ENCODE peak calls at places on chromosome 19, in ten cellular contexts. T is A549, X is prostate gland, N is breast epithelium, J is heart left ventricle, K is uterus, F is IMR-90, O is thyroid gland, E is ovary, U is stomach. G is an unnamed sample.

GRCh38 chr19:38346837-38347236 is 11.2 kb downstream of the CATSPERG start:
- DNase-seq in T (no peak), X (no peak), N (no peak), J (no peak), K (no peak), F (no peak), O (no peak), E (no peak), U (no peak), G (no peak)

GRCh38 chr19:40442328-40443130 is 1.6 kb downstream of the SERTAD3 start:
- DNase-seq in T (no peak), X (no peak), N (no peak), J (no peak), K (no peak), F (no peak), O (peak), E (no peak), U (no peak), G (no peak)

GRCh38 chr19:55703790-55704215 is 28.8 kb downstream of the EPN1 start:
- DNase-seq in T (no peak), X (no peak), N (no peak), J (no peak), K (no peak), F (no peak), O (peak), E (peak), U (peak), G (peak)

GRCh38 chr19:39372047-39372802 is 18.7 kb downstream of the PAF1 start:
- DNase-seq in T (no peak), X (peak), N (peak), J (peak), K (peak), F (peak), O (peak), E (peak), U (peak), G (peak)

GRCh38 chr19:54325194-54325621 is 12.2 kb upstream of the LILRA5 start:
- DNase-seq in T (peak), X (no peak), N (no peak), J (no peak), K (no peak), F (peak), O (no peak), E (no peak), U (no peak), G (peak)

GRCh38 chr19:7783991-7784421 is 21.0 kb downstream of the CLEC4M start:
- DNase-seq in T (peak), X (no peak), N (no peak), J (peak), K (no peak), F (peak), O (no peak), E (no peak), U (no peak), G (peak)

GRCh38 chr19:824885-825284 is 2.8 kb upstream of the AZU1 start:
- DNase-seq in T (no peak), X (no peak), N (no peak), J (no peak), K (no peak), F (no peak), O (no peak), E (no peak), U (no peak), G (no peak)

GRCh38 chr19:49761625-49762311 is 1.3 kb downstream of the TSKS start:
- DNase-seq in T (no peak), X (no peak), N (no peak), J (peak), K (peak), F (peak), O (no peak), E (peak), U (no peak), G (no peak)

GRCh38 chr19:43532571-43532961 is 422 bp upstream of the ZNF575 start:
- DNase-seq in T (peak), X (peak), N (peak), J (peak), K (peak), F (no peak), O (no peak), E (peak), U (peak), G (peak)

GRCh38 chr19:2077833-2078619 is 18.1 kb downstream of the MOB3A start:
- DNase-seq in T (no peak), X (no peak), N (no peak), J (no peak), K (no peak), F (no peak), O (no peak), E (no peak), U (no peak), G (no peak)

GRCh38 chr19:2081873-2082810 is 14.0 kb downstream of the MOB3A start:
- DNase-seq in T (no peak), X (no peak), N (no peak), J (no peak), K (no peak), F (no peak), O (no peak), E (no peak), U (peak), G (no peak)

GRCh38 chr19:2079076-2079864 is 16.9 kb downstream of the MOB3A start:
- DNase-seq in T (no peak), X (no peak), N (no peak), J (no peak), K (no peak), F (no peak), O (no peak), E (no peak), U (no peak), G (no peak)

GRCh38 chr19:2079865-2080301 is 16.2 kb downstream of the MOB3A start:
- DNase-seq in T (no peak), X (no peak), N (no peak), J (no peak), K (no peak), F (no peak), O (no peak), E (no peak), U (no peak), G (no peak)

GRCh38 chr19:2080336-2080988 is 15.7 kb downstream of the MOB3A start:
- DNase-seq in T (no peak), X (no peak), N (no peak), J (no peak), K (no peak), F (no peak), O (no peak), E (no peak), U (no peak), G (no peak)
- TF ChIP-seq POLR2A in T (no peak), X (no peak), N (no peak), J (no peak), K (no peak), F (no peak), O (no peak), E (no peak), U (no peak), G (no peak)

DNA sequence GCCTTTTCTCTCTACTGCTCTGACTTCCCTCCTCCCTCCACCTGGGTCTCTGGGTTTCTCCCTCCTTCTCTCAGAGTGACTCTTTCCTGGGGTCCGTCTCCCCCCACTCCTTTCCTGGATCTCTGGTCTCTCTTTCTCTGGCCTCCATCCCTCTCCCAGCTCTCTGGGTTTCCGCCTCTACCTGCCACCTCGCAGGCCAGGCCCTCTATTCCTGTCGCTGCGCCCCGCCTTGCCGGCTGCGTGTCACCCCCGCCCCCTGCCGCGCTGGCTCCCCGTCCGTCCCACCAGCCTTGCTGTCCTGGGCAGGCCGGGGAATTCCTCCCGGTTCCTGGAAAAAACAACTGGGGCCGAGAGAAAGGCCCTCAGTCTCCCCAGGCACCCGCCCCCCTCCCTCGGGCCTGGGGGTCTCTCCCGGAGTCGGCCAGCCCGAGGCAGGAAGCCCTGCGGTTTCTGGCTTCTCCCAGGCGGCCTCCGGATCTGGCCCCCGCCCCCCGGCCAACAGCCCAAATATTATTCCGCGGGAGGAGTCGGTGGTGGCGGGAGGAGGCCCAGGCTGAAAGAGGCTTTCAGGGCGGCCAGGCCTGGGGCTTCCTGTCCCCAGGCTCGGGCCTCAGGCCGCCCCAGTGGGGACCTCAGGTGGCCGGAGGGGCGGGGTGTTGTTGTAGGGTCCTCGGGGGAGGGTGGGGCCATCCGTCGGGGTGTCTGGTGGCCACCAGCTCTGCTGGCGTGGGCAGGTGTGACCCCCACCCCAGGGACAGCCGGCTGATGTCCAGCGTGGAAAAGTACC is 9.3 kb downstream of the IRF2BP1 start:
- DNase-seq in T (no peak), X (peak), N (peak), J (peak), K (no peak), F (peak), O (peak), E (no peak), U (peak), G (no peak)
- TF ChIP-seq POLR2A in T (no peak), X (peak), N (no peak), J (no peak), K (no peak), F (no peak), O (no peak), E (no peak), U (no peak), G (no peak)

GRCh38 chr19:4525563-4526002 is 7.3 kb upstream of the PLIN4 start:
- DNase-seq in T (no peak), X (no peak), N (no peak), J (no peak), K (no peak), F (no peak), O (no peak), E (no peak), U (no peak), G (no peak)
- TF ChIP-seq POLR2A in T (no peak), X (no peak), N (no peak), J (no peak), K (no peak), F (no peak), O (no peak), E (no peak), U (no peak), G (no peak)

DNA sequence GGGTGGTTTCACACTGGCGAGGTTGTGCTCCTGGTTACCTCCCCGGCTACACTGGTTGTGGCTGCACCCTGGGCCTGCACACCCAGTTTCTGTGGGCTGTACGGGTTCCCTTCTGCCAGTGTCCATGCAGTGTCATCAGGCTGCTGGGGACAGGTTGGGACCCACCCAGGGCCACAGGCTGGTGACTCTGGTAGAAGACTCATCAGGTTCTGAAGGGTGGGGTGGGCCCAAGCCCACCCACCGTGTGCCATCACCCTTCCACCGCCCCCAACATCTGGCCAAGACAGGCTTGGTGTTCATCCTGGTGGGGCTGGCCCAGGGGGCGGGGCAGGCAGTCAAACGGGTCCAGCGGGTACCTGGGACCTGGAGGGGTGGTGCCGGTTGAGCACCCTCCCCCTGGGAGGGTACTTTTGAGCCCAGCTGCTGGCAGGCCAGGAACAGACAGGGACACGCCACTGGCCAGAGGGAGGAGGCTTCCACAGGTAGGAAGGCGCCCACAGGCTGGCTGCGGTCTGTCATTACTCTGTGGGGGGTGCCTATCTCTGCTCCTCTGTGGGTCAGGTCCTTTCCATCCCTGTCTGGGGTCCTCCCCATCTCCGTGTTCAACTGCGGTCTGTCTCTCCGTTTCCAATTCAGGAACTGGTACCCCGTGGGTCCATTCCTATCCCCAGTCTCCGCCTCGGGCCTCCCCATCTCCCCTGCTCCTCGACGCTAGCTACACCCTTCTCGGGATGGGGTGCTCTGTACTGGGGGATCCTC is at the start of gene RNF225:
- DNase-seq in T (no peak), X (peak), N (peak), J (no peak), K (no peak), F (no peak), O (peak), E (no peak), U (no peak), G (no peak)
- TF ChIP-seq POLR2A in T (no peak), X (peak), N (no peak), J (no peak), K (no peak), F (no peak), O (no peak), E (no peak), U (no peak), G (no peak)

GRCh38 chr19:33278023-33278402 is 24.3 kb downstream of the CEBPA start:
- DNase-seq in T (no peak), X (no peak), N (no peak), J (no peak), K (no peak), F (no peak), O (no peak), E (no peak), U (no peak), G (no peak)
- TF ChIP-seq POLR2A in T (no peak), X (no peak), N (no peak), J (no peak), K (no peak), F (no peak), O (no peak), E (no peak), U (no peak), G (no peak)

GRCh38 chr19:29811125-29812079 is at the start of gene CCNE1:
- DNase-seq in T (peak), X (peak), N (peak), J (peak), K (peak), F (peak), O (peak), E (peak), U (peak), G (peak)
- TF ChIP-seq POLR2A in T (peak), X (no peak), N (no peak), J (no peak), K (no peak), F (no peak), O (peak), E (no peak), U (no peak), G (peak)

DNA sequence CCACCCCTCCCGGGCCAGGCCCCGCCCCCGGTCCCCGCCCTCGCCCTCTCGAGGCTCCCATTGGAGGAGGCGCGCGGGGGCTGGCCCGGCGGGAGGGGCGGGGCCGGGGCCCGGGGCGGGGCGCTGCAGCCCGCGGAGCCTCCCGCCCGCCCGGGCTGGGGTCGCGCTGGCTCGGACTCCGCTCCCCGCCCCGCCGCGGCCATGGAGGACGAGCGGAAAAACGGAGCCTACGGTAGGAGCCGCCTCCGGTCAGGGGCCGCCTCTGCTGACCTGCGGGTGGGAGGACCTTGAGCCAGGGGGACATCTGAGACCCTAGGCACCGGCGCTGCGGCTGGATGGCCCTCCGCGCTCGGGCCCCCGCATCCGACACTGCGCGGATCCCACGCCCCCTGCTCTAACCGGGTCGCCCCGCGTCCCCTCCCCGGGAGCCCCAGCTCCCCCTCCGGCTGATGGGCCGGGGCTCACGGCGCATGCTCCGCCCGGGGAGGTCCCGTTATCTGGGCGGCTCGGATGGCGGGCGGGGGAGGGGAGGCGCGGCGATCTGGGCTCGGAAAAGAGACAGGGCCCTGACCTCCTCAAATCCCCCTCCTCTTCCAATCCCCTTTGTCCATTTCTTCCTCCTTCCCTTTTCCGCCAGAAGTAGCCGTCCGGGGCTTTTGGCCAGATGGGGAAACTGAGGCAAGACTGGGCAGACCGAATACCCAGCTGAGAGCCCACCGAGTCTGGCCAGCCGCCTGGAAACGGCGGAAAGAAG is 15.4 kb upstream of the AP1M2 start:
- DNase-seq in T (peak), X (peak), N (peak), J (peak), K (peak), F (peak), O (peak), E (peak), U (peak), G (peak)
- TF ChIP-seq POLR2A in T (no peak), X (peak), N (no peak), J (no peak), K (peak), F (no peak), O (peak), E (peak), U (no peak), G (peak)

DNA sequence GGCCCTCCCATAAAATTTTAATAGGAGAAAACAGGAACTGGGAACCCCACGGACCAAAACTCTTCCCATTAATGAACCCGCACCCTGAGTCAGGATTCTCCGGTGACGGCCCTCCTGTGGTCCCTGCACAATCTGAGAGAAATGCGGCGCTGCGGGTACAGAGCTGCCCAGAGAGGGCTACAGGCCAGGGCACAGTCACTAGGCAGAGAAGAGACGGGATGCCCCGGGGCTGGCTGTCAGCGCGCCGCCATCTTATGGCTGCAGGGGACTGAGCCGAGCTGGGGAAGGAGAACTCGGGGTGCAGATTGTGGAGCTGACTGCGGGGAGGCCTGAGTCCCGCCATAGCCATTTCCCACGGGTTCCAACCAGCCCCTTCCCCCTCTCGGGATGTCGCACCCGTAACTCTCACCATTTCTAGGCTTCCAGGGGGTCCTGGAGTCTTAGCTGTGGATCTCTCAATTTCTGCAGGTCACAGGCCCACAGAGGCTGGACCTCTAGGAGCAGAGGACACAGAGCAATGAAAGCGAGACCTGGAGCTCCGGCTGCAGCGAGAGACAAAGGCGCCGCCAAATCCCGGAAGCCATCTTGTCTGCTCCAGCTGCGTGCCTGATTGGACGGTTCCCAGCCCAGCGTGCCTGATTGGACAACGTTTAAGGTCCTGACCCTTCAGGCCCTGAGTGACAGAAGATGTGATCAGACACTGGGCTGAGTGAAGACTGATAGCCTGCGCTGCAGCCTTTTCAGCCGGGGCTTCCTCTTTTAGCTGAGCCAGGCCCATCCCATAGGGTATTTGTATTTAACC is at the start of gene ZNF675:
- DNase-seq in T (peak), X (peak), N (peak), J (peak), K (peak), F (peak), O (peak), E (peak), U (peak), G (peak)
- TF ChIP-seq POLR2A in T (peak), X (peak), N (no peak), J (no peak), K (peak), F (peak), O (peak), E (no peak), U (no peak), G (peak)

GRCh38 chr19:52694921-52695320 is 39.9 kb downstream of the ZNF611 start:
- DNase-seq in T (no peak), X (no peak), N (no peak), J (no peak), K (no peak), F (no peak), O (no peak), E (no peak), U (no peak), G (no peak)
- TF ChIP-seq POLR2A in T (no peak), X (no peak), N (no peak), J (no peak), K (no peak), F (no peak), O (no peak), E (no peak), U (no peak), G (no peak)